ENCODE peak calls at places on chromosome 12, in five cellular contexts. One of them, this sample, is unnamed.

GRCh38 chr12:96308881-96309280 is 91.4 kb downstream of the CDK17 start:
- DNase-seq in H1: no peak
- DNase-seq in K562: no peak
- DNase-seq in HepG2: no peak
- DNase-seq in GM12878: no peak
- DNase-seq in this sample: no peak

GRCh38 chr12:104958946-104959841 is 1.1 kb upstream of the SLC41A2 start:
- DNase-seq in H1: no peak
- DNase-seq in K562: peak
- DNase-seq in HepG2: peak
- DNase-seq in GM12878: no peak
- DNase-seq in this sample: no peak

GRCh38 chr12:124698211-124698997 is 131.0 kb upstream of the NCOR2 start:
- DNase-seq in H1: no peak
- DNase-seq in K562: no peak
- DNase-seq in HepG2: no peak
- DNase-seq in GM12878: no peak
- DNase-seq in this sample: no peak

GRCh38 chr12:74365178-74365964 is 172.3 kb upstream of the ATXN7L3B start:
- DNase-seq in H1: peak
- DNase-seq in K562: peak
- DNase-seq in HepG2: peak
- DNase-seq in GM12878: no peak
- DNase-seq in this sample: no peak

GRCh38 chr12:124862768-124863408 is 776 bp downstream of the SCARB1 start:
- DNase-seq in H1: no peak
- DNase-seq in K562: peak
- DNase-seq in HepG2: no peak
- DNase-seq in GM12878: no peak
- DNase-seq in this sample: no peak

GRCh38 chr12:120142231-120142877 is 25.8 kb upstream of the RAB35 start:
- DNase-seq in H1: no peak
- DNase-seq in K562: no peak
- DNase-seq in HepG2: no peak
- DNase-seq in GM12878: no peak
- DNase-seq in this sample: no peak

GRCh38 chr12:63822352-63822751 is 22.1 kb upstream of the SRGAP1 start:
- DNase-seq in H1: no peak
- DNase-seq in K562: no peak
- DNase-seq in HepG2: no peak
- DNase-seq in GM12878: no peak
- DNase-seq in this sample: no peak

GRCh38 chr12:108850854-108851573 is 6.4 kb downstream of the SSH1 start:
- DNase-seq in H1: no peak
- DNase-seq in K562: peak
- DNase-seq in HepG2: no peak
- DNase-seq in GM12878: peak
- DNase-seq in this sample: no peak

GRCh38 chr12:31339831-31340622 is 14.1 kb upstream of the SINHCAF start:
- DNase-seq in H1: no peak
- DNase-seq in K562: no peak
- DNase-seq in HepG2: no peak
- DNase-seq in GM12878: no peak
- DNase-seq in this sample: no peak

GRCh38 chr12:100706029-100706428 is 88.5 kb upstream of the ANO4 start:
- DNase-seq in H1: no peak
- DNase-seq in K562: no peak
- DNase-seq in HepG2: no peak
- DNase-seq in GM12878: no peak
- DNase-seq in this sample: peak

GRCh38 chr12:15453613-15454012 is 131.3 kb downstream of the PTPRO start:
- DNase-seq in H1: no peak
- DNase-seq in K562: no peak
- DNase-seq in HepG2: no peak
- DNase-seq in GM12878: peak
- DNase-seq in this sample: no peak

GRCh38 chr12:92827836-92828431 is 101.2 kb downstream of the EEA1 start:
- DNase-seq in H1: no peak
- DNase-seq in K562: peak
- DNase-seq in HepG2: peak
- DNase-seq in GM12878: peak
- DNase-seq in this sample: peak

GRCh38 chr12:102171951-102172350 is 25.7 kb downstream of the PMCH start:
- DNase-seq in H1: no peak
- DNase-seq in K562: no peak
- DNase-seq in HepG2: no peak
- DNase-seq in GM12878: no peak
- DNase-seq in this sample: no peak

GRCh38 chr12:84922721-84923120 is 10.1 kb upstream of the SLC6A15 start:
- DNase-seq in H1: no peak
- DNase-seq in K562: no peak
- DNase-seq in HepG2: no peak
- DNase-seq in GM12878: no peak
- DNase-seq in this sample: no peak

GRCh38 chr12:15562263-15562662 is 226.9 kb downstream of the EPS8 start:
- DNase-seq in H1: no peak
- DNase-seq in K562: no peak
- DNase-seq in HepG2: no peak
- DNase-seq in GM12878: no peak
- DNase-seq in this sample: no peak

GRCh38 chr12:65624554-65625086 is 199.7 kb upstream of the HMGA2 start:
- DNase-seq in H1: no peak
- DNase-seq in K562: no peak
- DNase-seq in HepG2: no peak
- DNase-seq in GM12878: no peak
- DNase-seq in this sample: no peak

GRCh38 chr12:129570796-129571400 is 332.9 kb downstream of the TMEM132D start:
- DNase-seq in H1: no peak
- DNase-seq in K562: no peak
- DNase-seq in HepG2: no peak
- DNase-seq in GM12878: no peak
- DNase-seq in this sample: no peak

GRCh38 chr12:106871477-106871876 is 84.2 kb upstream of the TMEM263 start:
- DNase-seq in H1: no peak
- DNase-seq in K562: no peak
- DNase-seq in HepG2: no peak
- DNase-seq in GM12878: no peak
- DNase-seq in this sample: no peak

GRCh38 chr12:12349711-12350665 is at the start of gene MANSC1:
- DNase-seq in H1: peak
- DNase-seq in K562: peak
- DNase-seq in HepG2: peak
- DNase-seq in GM12878: no peak
- DNase-seq in this sample: no peak
- TF ChIP-seq SRF in H1: peak
- TF ChIP-seq SRF in K562: peak
- TF ChIP-seq SRF in HepG2: peak
- TF ChIP-seq SRF in GM12878: no peak
- TF ChIP-seq SRF in this sample: no peak

GRCh38 chr12:131589966-131590365 is 120.9 kb upstream of the SFSWAP start:
- DNase-seq in H1: no peak
- DNase-seq in K562: no peak
- DNase-seq in HepG2: no peak
- DNase-seq in GM12878: no peak
- DNase-seq in this sample: no peak
- TF ChIP-seq SRF in H1: no peak
- TF ChIP-seq SRF in K562: no peak
- TF ChIP-seq SRF in HepG2: no peak
- TF ChIP-seq SRF in GM12878: no peak
- TF ChIP-seq SRF in this sample: no peak

GRCh38 chr12:27176765-27177164 is 67.3 kb upstream of the STK38L start:
- DNase-seq in H1: no peak
- DNase-seq in K562: no peak
- DNase-seq in HepG2: no peak
- DNase-seq in GM12878: no peak
- DNase-seq in this sample: no peak
- TF ChIP-seq SRF in H1: no peak
- TF ChIP-seq SRF in K562: no peak
- TF ChIP-seq SRF in HepG2: no peak
- TF ChIP-seq SRF in GM12878: no peak
- TF ChIP-seq SRF in this sample: no peak

GRCh38 chr12:110689601-110690430 is 901 bp upstream of the HVCN1 start:
- DNase-seq in H1: peak
- DNase-seq in K562: peak
- DNase-seq in HepG2: no peak
- DNase-seq in GM12878: peak
- DNase-seq in this sample: no peak
- TF ChIP-seq SRF in H1: no peak
- TF ChIP-seq SRF in K562: no peak
- TF ChIP-seq SRF in HepG2: no peak
- TF ChIP-seq SRF in GM12878: no peak
- TF ChIP-seq SRF in this sample: no peak

GRCh38 chr12:45326358-45326971 is 110.6 kb downstream of the ANO6 start:
- DNase-seq in H1: no peak
- DNase-seq in K562: no peak
- DNase-seq in HepG2: no peak
- DNase-seq in GM12878: no peak
- DNase-seq in this sample: no peak

GRCh38 chr12:45329238-45329637 is 113.3 kb downstream of the ANO6 start:
- DNase-seq in H1: no peak
- DNase-seq in K562: no peak
- DNase-seq in HepG2: no peak
- DNase-seq in GM12878: no peak
- DNase-seq in this sample: no peak

GRCh38 chr12:45329702-45330101 is 113.8 kb downstream of the ANO6 start:
- DNase-seq in H1: no peak
- DNase-seq in K562: no peak
- DNase-seq in HepG2: no peak
- DNase-seq in GM12878: no peak
- DNase-seq in this sample: no peak

GRCh38 chr12:45324391-45324790 is 108.5 kb downstream of the ANO6 start:
- DNase-seq in H1: no peak
- DNase-seq in K562: peak
- DNase-seq in HepG2: no peak
- DNase-seq in GM12878: no peak
- DNase-seq in this sample: no peak

GRCh38 chr12:45327823-45328383 is 112.0 kb downstream of the ANO6 start:
- DNase-seq in H1: no peak
- DNase-seq in K562: no peak
- DNase-seq in HepG2: no peak
- DNase-seq in GM12878: no peak
- DNase-seq in this sample: no peak
- TF ChIP-seq SRF in H1: no peak
- TF ChIP-seq SRF in K562: no peak
- TF ChIP-seq SRF in HepG2: no peak
- TF ChIP-seq SRF in GM12878: no peak
- TF ChIP-seq SRF in this sample: no peak

GRCh38 chr12:76952995-76953394 is 74.2 kb upstream of the CSRP2 start:
- DNase-seq in H1: no peak
- DNase-seq in K562: no peak
- DNase-seq in HepG2: no peak
- DNase-seq in GM12878: no peak
- DNase-seq in this sample: peak
- TF ChIP-seq SRF in H1: no peak
- TF ChIP-seq SRF in K562: no peak
- TF ChIP-seq SRF in HepG2: no peak
- TF ChIP-seq SRF in GM12878: no peak
- TF ChIP-seq SRF in this sample: no peak

GRCh38 chr12:12018454-12018853 is 52.3 kb upstream of the BCL2L14 start:
- DNase-seq in H1: no peak
- DNase-seq in K562: no peak
- DNase-seq in HepG2: no peak
- DNase-seq in GM12878: no peak
- DNase-seq in this sample: no peak
- TF ChIP-seq SRF in H1: no peak
- TF ChIP-seq SRF in K562: no peak
- TF ChIP-seq SRF in HepG2: no peak
- TF ChIP-seq SRF in GM12878: no peak
- TF ChIP-seq SRF in this sample: no peak

GRCh38 chr12:69210661-69211060 is 28.7 kb upstream of the CPSF6 start:
- DNase-seq in H1: no peak
- DNase-seq in K562: no peak
- DNase-seq in HepG2: no peak
- DNase-seq in GM12878: no peak
- DNase-seq in this sample: no peak

GRCh38 chr12:69211172-69211571 is 28.2 kb upstream of the CPSF6 start:
- DNase-seq in H1: no peak
- DNase-seq in K562: no peak
- DNase-seq in HepG2: no peak
- DNase-seq in GM12878: no peak
- DNase-seq in this sample: no peak

DNA sequence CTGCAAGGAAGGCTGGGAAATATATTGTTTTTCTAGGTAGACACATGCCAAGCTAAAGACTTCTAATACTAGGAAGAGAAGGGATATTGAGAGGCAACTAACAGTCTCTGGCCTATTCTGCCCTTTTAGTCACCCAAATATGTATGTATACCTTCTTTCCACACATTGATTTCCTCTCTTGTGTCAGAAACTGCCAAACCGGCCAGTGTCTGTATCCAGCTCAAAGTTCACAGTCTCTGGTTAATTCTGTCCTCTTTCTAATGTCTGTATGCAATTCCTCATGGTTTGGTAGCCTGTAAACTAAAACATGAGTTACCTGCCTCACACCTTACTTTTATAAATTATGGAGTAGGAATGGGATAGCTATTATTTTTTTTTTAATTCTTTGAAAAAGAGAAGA is 25.2 kb upstream of the CPSF6 start:
- DNase-seq in H1: no peak
- DNase-seq in K562: no peak
- DNase-seq in HepG2: peak
- DNase-seq in GM12878: no peak
- DNase-seq in this sample: no peak
- TF ChIP-seq SRF in H1: no peak
- TF ChIP-seq SRF in K562: no peak
- TF ChIP-seq SRF in HepG2: no peak
- TF ChIP-seq SRF in GM12878: no peak
- TF ChIP-seq SRF in this sample: no peak

GRCh38 chr12:80941916-80942315 is 4.2 kb upstream of the LIN7A start:
- DNase-seq in H1: no peak
- DNase-seq in K562: no peak
- DNase-seq in HepG2: no peak
- DNase-seq in GM12878: no peak
- DNase-seq in this sample: no peak

GRCh38 chr12:80939231-80939950 is 1.7 kb upstream of the LIN7A start:
- DNase-seq in H1: no peak
- DNase-seq in K562: no peak
- DNase-seq in HepG2: peak
- DNase-seq in GM12878: no peak
- DNase-seq in this sample: no peak

GRCh38 chr12:80946591-80946990 is 8.9 kb upstream of the LIN7A start:
- DNase-seq in H1: no peak
- DNase-seq in K562: no peak
- DNase-seq in HepG2: no peak
- DNase-seq in GM12878: no peak
- DNase-seq in this sample: no peak

GRCh38 chr12:80938397-80938796 is 663 bp upstream of the LIN7A start:
- DNase-seq in H1: no peak
- DNase-seq in K562: no peak
- DNase-seq in HepG2: peak
- DNase-seq in GM12878: no peak
- DNase-seq in this sample: no peak

GRCh38 chr12:80943345-80943744 is 5.6 kb upstream of the LIN7A start:
- DNase-seq in H1: no peak
- DNase-seq in K562: no peak
- DNase-seq in HepG2: peak
- DNase-seq in GM12878: no peak
- DNase-seq in this sample: no peak
- TF ChIP-seq SRF in H1: no peak
- TF ChIP-seq SRF in K562: no peak
- TF ChIP-seq SRF in HepG2: no peak
- TF ChIP-seq SRF in GM12878: no peak
- TF ChIP-seq SRF in this sample: no peak

GRCh38 chr12:14283489-14284144 is 81.9 kb upstream of the ATF7IP start:
- DNase-seq in H1: no peak
- DNase-seq in K562: no peak
- DNase-seq in HepG2: no peak
- DNase-seq in GM12878: peak
- DNase-seq in this sample: no peak
- TF ChIP-seq SRF in H1: no peak
- TF ChIP-seq SRF in K562: no peak
- TF ChIP-seq SRF in HepG2: no peak
- TF ChIP-seq SRF in GM12878: no peak
- TF ChIP-seq SRF in this sample: no peak

This sample was measured in HCT116.